ENCODE peak calls at places on chromosomes 16 and 17, in six cellular contexts. One of them, this sample, is unnamed. For H3K4me1, the result is how much of the 10 kb centered on the place peaks cover.

GRCh38 chr17:78426293-78426879 is 47.9 kb downstream of the PGS1 start:
- DNase-seq in MM.1S: no peak
- DNase-seq in mucosa of descending colon: no peak
- DNase-seq in hepatocyte: no peak
- DNase-seq in fibroblast of lung: no peak
- DNase-seq in cardiac muscle cell: no peak
- DNase-seq in this sample: no peak

GRCh38 chr17:57781386-57782050 is 36.4 kb upstream of the CCDC182 start:
- DNase-seq in MM.1S: no peak
- DNase-seq in mucosa of descending colon: no peak
- DNase-seq in hepatocyte: no peak
- DNase-seq in fibroblast of lung: no peak
- DNase-seq in cardiac muscle cell: no peak
- DNase-seq in this sample: no peak

GRCh38 chr16:9122342-9122741 is 30.9 kb downstream of the HAPSTR1 start:
- DNase-seq in MM.1S: no peak
- DNase-seq in mucosa of descending colon: no peak
- DNase-seq in hepatocyte: no peak
- DNase-seq in fibroblast of lung: no peak
- DNase-seq in cardiac muscle cell: no peak
- DNase-seq in this sample: no peak

GRCh38 chr17:42122371-42123303 is at the start of gene HSPB9:
- DNase-seq in MM.1S: no peak
- DNase-seq in mucosa of descending colon: peak
- DNase-seq in hepatocyte: peak
- DNase-seq in fibroblast of lung: no peak
- DNase-seq in cardiac muscle cell: peak
- DNase-seq in this sample: no peak

GRCh38 chr16:21952040-21952792 is 945 bp upstream of the UQCRC2 start:
- DNase-seq in MM.1S: peak
- DNase-seq in mucosa of descending colon: peak
- DNase-seq in hepatocyte: peak
- DNase-seq in fibroblast of lung: peak
- DNase-seq in cardiac muscle cell: peak
- DNase-seq in this sample: peak

GRCh38 chr17:8359769-8360168 is 16.7 kb downstream of the KRABD2 start:
- DNase-seq in MM.1S: no peak
- DNase-seq in mucosa of descending colon: no peak
- DNase-seq in hepatocyte: no peak
- DNase-seq in fibroblast of lung: peak
- DNase-seq in cardiac muscle cell: no peak
- DNase-seq in this sample: no peak

GRCh38 chr16:48608452-48608851 is 1.5 kb downstream of the N4BP1 start:
- DNase-seq in MM.1S: peak
- DNase-seq in mucosa of descending colon: no peak
- DNase-seq in hepatocyte: no peak
- DNase-seq in fibroblast of lung: no peak
- DNase-seq in cardiac muscle cell: no peak
- DNase-seq in this sample: peak

GRCh38 chr17:6376901-6377300 is 58.0 kb downstream of the AIPL1 start:
- DNase-seq in MM.1S: no peak
- DNase-seq in mucosa of descending colon: no peak
- DNase-seq in hepatocyte: peak
- DNase-seq in fibroblast of lung: no peak
- DNase-seq in cardiac muscle cell: no peak
- DNase-seq in this sample: no peak

GRCh38 chr17:48374650-48375230 is 55.3 kb downstream of the SKAP1 start:
- DNase-seq in MM.1S: peak
- DNase-seq in mucosa of descending colon: peak
- DNase-seq in hepatocyte: peak
- DNase-seq in fibroblast of lung: no peak
- DNase-seq in cardiac muscle cell: peak
- DNase-seq in this sample: peak

GRCh38 chr17:20299013-20299412 is 168.3 kb downstream of the LGALS9B start:
- DNase-seq in MM.1S: no peak
- DNase-seq in mucosa of descending colon: no peak
- DNase-seq in hepatocyte: no peak
- DNase-seq in fibroblast of lung: no peak
- DNase-seq in cardiac muscle cell: no peak
- DNase-seq in this sample: no peak

GRCh38 chr17:81533713-81534141 is 5.5 kb downstream of the FSCN2 start:
- DNase-seq in MM.1S: no peak
- DNase-seq in mucosa of descending colon: no peak
- DNase-seq in hepatocyte: no peak
- DNase-seq in fibroblast of lung: no peak
- DNase-seq in cardiac muscle cell: no peak
- DNase-seq in this sample: no peak

GRCh38 chr17:59160203-59161025 is 4.9 kb downstream of the PRR11 start:
- DNase-seq in MM.1S: peak
- DNase-seq in mucosa of descending colon: no peak
- DNase-seq in hepatocyte: no peak
- DNase-seq in fibroblast of lung: peak
- DNase-seq in cardiac muscle cell: no peak
- DNase-seq in this sample: no peak

GRCh38 chr16:49457196-49457595 is 83.6 kb downstream of the C16orf78 start:
- DNase-seq in MM.1S: no peak
- DNase-seq in mucosa of descending colon: no peak
- DNase-seq in hepatocyte: no peak
- DNase-seq in fibroblast of lung: no peak
- DNase-seq in cardiac muscle cell: no peak
- DNase-seq in this sample: no peak

GRCh38 chr17:55772086-55772485 is 21.2 kb downstream of the PCTP start:
- DNase-seq in MM.1S: no peak
- DNase-seq in mucosa of descending colon: no peak
- DNase-seq in hepatocyte: no peak
- DNase-seq in fibroblast of lung: no peak
- DNase-seq in cardiac muscle cell: no peak
- DNase-seq in this sample: no peak

GRCh38 chr16:25692734-25693508 is 1.2 kb downstream of the HS3ST4 start:
- DNase-seq in MM.1S: no peak
- DNase-seq in mucosa of descending colon: no peak
- DNase-seq in hepatocyte: peak
- DNase-seq in fibroblast of lung: no peak
- DNase-seq in cardiac muscle cell: peak
- DNase-seq in this sample: no peak

GRCh38 chr16:8194795-8195194 is 395.5 kb downstream of the TMEM114 start:
- DNase-seq in MM.1S: no peak
- DNase-seq in mucosa of descending colon: peak
- DNase-seq in hepatocyte: peak
- DNase-seq in fibroblast of lung: no peak
- DNase-seq in cardiac muscle cell: no peak
- DNase-seq in this sample: no peak

GRCh38 chr17:68401288-68401687 is 56.0 kb downstream of the WIPI1 start:
- DNase-seq in MM.1S: no peak
- DNase-seq in mucosa of descending colon: no peak
- DNase-seq in hepatocyte: no peak
- DNase-seq in fibroblast of lung: no peak
- DNase-seq in cardiac muscle cell: no peak
- DNase-seq in this sample: no peak

GRCh38 chr16:31333686-31334649 is 21.0 kb upstream of the ITGAX start:
- DNase-seq in MM.1S: peak
- DNase-seq in mucosa of descending colon: no peak
- DNase-seq in hepatocyte: peak
- DNase-seq in fibroblast of lung: peak
- DNase-seq in cardiac muscle cell: peak
- DNase-seq in this sample: no peak

GRCh38 chr17:69834494-69834893 is 240.5 kb upstream of the KCNJ16 start:
- DNase-seq in MM.1S: no peak
- DNase-seq in mucosa of descending colon: no peak
- DNase-seq in hepatocyte: no peak
- DNase-seq in fibroblast of lung: no peak
- DNase-seq in cardiac muscle cell: no peak
- DNase-seq in this sample: no peak

GRCh38 chr17:28159004-28159403 is 116.5 kb downstream of the NLK start:
- DNase-seq in MM.1S: no peak
- DNase-seq in mucosa of descending colon: no peak
- DNase-seq in hepatocyte: no peak
- DNase-seq in fibroblast of lung: no peak
- DNase-seq in cardiac muscle cell: no peak
- DNase-seq in this sample: no peak

GRCh38 chr17:79515646-79516604 is 94.9 kb downstream of the RBFOX3 start:
- DNase-seq in MM.1S: no peak
- DNase-seq in mucosa of descending colon: no peak
- DNase-seq in hepatocyte: no peak
- DNase-seq in fibroblast of lung: no peak
- DNase-seq in cardiac muscle cell: no peak
- DNase-seq in this sample: no peak

GRCh38 chr16:75392911-75393310 is 40.4 kb downstream of the CFDP1 start:
- DNase-seq in MM.1S: no peak
- DNase-seq in mucosa of descending colon: no peak
- DNase-seq in hepatocyte: no peak
- DNase-seq in fibroblast of lung: no peak
- DNase-seq in cardiac muscle cell: peak
- DNase-seq in this sample: no peak

GRCh38 chr17:7914771-7915610 is 1.1 kb downstream of the RNF227 start:
- DNase-seq in MM.1S: no peak
- DNase-seq in mucosa of descending colon: no peak
- DNase-seq in hepatocyte: peak
- DNase-seq in fibroblast of lung: peak
- DNase-seq in cardiac muscle cell: peak
- DNase-seq in this sample: no peak

GRCh38 chr17:58323420-58324408 is 4.9 kb downstream of the TSPOAP1 start:
- DNase-seq in MM.1S: no peak
- DNase-seq in mucosa of descending colon: no peak
- DNase-seq in hepatocyte: no peak
- DNase-seq in fibroblast of lung: no peak
- DNase-seq in cardiac muscle cell: peak
- DNase-seq in this sample: no peak

GRCh38 chr17:68200689-68201424 is 47.0 kb upstream of the AMZ2 start:
- DNase-seq in MM.1S: peak
- DNase-seq in mucosa of descending colon: peak
- DNase-seq in hepatocyte: peak
- DNase-seq in fibroblast of lung: peak
- DNase-seq in cardiac muscle cell: peak
- DNase-seq in this sample: peak

GRCh38 chr16:64311241-64311640 is 810.6 kb downstream of the CDH11 start:
- DNase-seq in MM.1S: no peak
- DNase-seq in mucosa of descending colon: no peak
- DNase-seq in hepatocyte: no peak
- DNase-seq in fibroblast of lung: peak
- DNase-seq in cardiac muscle cell: no peak
- DNase-seq in this sample: no peak

GRCh38 chr16:66324785-66325184 is 41.7 kb upstream of the CDH5 start:
- DNase-seq in MM.1S: no peak
- DNase-seq in mucosa of descending colon: no peak
- DNase-seq in hepatocyte: peak
- DNase-seq in fibroblast of lung: no peak
- DNase-seq in cardiac muscle cell: peak
- DNase-seq in this sample: no peak

GRCh38 chr16:77307764-77308561 is 108.8 kb downstream of the SYCE1L start:
- DNase-seq in MM.1S: peak
- DNase-seq in mucosa of descending colon: no peak
- DNase-seq in hepatocyte: peak
- DNase-seq in fibroblast of lung: peak
- DNase-seq in cardiac muscle cell: no peak
- DNase-seq in this sample: no peak

DNA sequence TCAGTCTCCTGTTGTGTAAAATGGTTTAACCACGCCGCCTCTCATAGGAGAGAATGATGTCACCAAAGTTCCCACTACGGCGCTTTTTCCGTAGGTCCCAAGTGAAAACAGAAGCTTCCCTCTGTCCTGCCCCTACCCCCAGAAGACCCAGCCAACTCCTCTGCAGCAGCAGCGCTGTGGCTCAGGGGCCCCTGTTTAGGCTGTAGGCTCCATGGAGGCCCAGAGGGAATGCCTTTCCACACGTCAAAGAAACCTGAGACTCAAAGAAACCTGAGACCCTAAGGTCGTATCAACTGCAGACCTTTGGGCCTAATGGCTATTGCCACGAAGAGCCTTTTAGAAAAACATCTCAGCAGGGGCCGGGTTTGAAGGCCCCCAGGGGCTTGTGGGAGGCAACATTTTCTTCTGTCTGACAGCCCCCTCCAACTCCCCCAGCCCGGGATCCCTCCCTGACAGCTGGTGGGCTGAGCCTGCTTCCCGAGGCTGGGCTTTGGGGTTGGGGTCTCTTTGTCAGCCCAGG is 43.1 kb upstream of the MEAK7 start:
- DNase-seq in MM.1S: no peak
- DNase-seq in mucosa of descending colon: no peak
- DNase-seq in hepatocyte: no peak
- DNase-seq in fibroblast of lung: no peak
- DNase-seq in cardiac muscle cell: peak
- DNase-seq in this sample: no peak
- H3K4me1 ChIP-seq in MM.1S: under half
- H3K4me1 ChIP-seq in mucosa of descending colon: under half
- H3K4me1 ChIP-seq in hepatocyte: under half
- H3K4me1 ChIP-seq in fibroblast of lung: under half
- H3K4me1 ChIP-seq in cardiac muscle cell: under half
- H3K4me1 ChIP-seq in this sample: half or more

DNA sequence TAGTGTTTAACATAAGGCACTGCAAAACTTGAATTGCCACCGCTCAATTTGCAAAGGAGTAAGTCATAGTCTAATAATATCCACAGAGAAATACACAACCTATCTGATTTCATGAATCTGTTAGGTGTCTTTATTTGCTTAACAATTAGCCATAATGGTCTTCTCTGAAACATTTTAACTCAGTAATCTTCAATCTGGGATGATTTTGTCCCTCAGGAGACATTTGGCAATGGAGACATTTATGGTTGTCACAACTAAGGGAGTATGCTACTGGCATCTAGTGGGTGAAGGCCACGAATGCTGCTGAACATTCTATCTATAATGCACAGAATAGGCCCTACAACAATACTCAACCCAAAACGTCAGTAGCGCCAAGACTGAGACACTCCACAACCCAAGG is 4.3 kb downstream of the UBE2G1 start:
- DNase-seq in MM.1S: no peak
- DNase-seq in mucosa of descending colon: no peak
- DNase-seq in hepatocyte: no peak
- DNase-seq in fibroblast of lung: peak
- DNase-seq in cardiac muscle cell: no peak
- DNase-seq in this sample: no peak
- TF ChIP-seq CTCF in MM.1S: no peak
- TF ChIP-seq CTCF in mucosa of descending colon: no peak
- TF ChIP-seq CTCF in hepatocyte: peak
- TF ChIP-seq CTCF in fibroblast of lung: peak
- TF ChIP-seq CTCF in cardiac muscle cell: no peak
- TF ChIP-seq CTCF in this sample: no peak

GRCh38 chr17:38418069-38418692 is 10.1 kb upstream of the ARHGAP23 start:
- DNase-seq in MM.1S: no peak
- DNase-seq in mucosa of descending colon: no peak
- DNase-seq in hepatocyte: no peak
- DNase-seq in fibroblast of lung: no peak
- DNase-seq in cardiac muscle cell: no peak
- DNase-seq in this sample: no peak
- H3K4me1 ChIP-seq in MM.1S: under half
- H3K4me1 ChIP-seq in mucosa of descending colon: under half
- H3K4me1 ChIP-seq in hepatocyte: under half
- H3K4me1 ChIP-seq in fibroblast of lung: under half
- H3K4me1 ChIP-seq in cardiac muscle cell: under half
- H3K4me1 ChIP-seq in this sample: under half

DNA sequence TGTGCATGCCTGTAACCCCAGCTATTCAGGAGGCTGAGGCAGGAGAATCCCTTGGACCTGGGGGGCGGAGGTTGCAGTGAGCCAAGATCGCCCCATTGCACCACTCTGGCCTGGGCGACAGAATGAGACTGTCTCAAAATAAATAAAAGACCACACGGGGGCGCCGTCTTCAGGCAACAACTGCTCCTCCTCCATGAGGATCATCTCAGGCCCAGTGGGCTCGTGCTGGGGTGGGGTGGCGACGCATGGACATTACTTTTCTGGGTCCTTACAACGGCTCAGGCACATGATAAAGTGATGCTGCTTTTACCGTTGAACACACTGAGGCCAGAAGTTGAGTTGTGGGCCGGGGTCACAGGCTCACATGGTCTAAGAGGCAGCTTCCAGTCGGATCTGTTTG is 56.2 kb downstream of the PRMT7 start:
- DNase-seq in MM.1S: no peak
- DNase-seq in mucosa of descending colon: peak
- DNase-seq in hepatocyte: peak
- DNase-seq in fibroblast of lung: peak
- DNase-seq in cardiac muscle cell: peak
- DNase-seq in this sample: peak
- TF ChIP-seq CTCF in MM.1S: peak
- TF ChIP-seq CTCF in mucosa of descending colon: peak
- TF ChIP-seq CTCF in hepatocyte: peak
- TF ChIP-seq CTCF in fibroblast of lung: peak
- TF ChIP-seq CTCF in cardiac muscle cell: peak
- TF ChIP-seq CTCF in this sample: peak